ENCODE peak calls at places on chromosomes 3 and 15, in six cellular contexts. D is GM10248, O is GM06990, M is MM.1S, T is fibroblast of pulmonary artery, A is AG10803. U is an unnamed sample.

GRCh38 chr3:45223889-45224730 is 2.0 kb downstream of the TMEM158 start:
- DNase-seq in M (no peak), O (no peak), A (no peak), T (peak), D (no peak), U (peak)

GRCh38 chr15:92773340-92773739 is 117.8 kb upstream of the FAM174B start:
- DNase-seq in D (no peak), O (no peak), A (no peak), M (no peak), T (no peak), U (no peak)

GRCh38 chr3:134486577-134487041 is 752 bp downstream of the CEP63 start:
- DNase-seq in A (peak), O (no peak), M (peak), T (peak), D (no peak), U (no peak)

GRCh38 chr3:46656778-46657556 is 36.5 kb downstream of the ALS2CL start:
- DNase-seq in M (no peak), T (no peak), O (no peak), D (no peak), A (peak), U (no peak)

GRCh38 chr3:192494176-192494575 is 233.2 kb downstream of the FGF12 start:
- DNase-seq in A (no peak), D (no peak), M (no peak), O (peak), T (peak), U (no peak)

GRCh38 chr3:109131276-109131675 is 5.2 kb upstream of the C3orf85 start:
- DNase-seq in A (no peak), O (no peak), M (no peak), T (no peak), D (no peak), U (no peak)

GRCh38 chr15:49741721-49742120 is 120.9 kb downstream of the DTWD1 start:
- DNase-seq in T (no peak), M (no peak), D (no peak), O (no peak), A (no peak), U (no peak)

GRCh38 chr3:179603831-179604230 is 607 bp downstream of the MRPL47 start:
- DNase-seq in M (no peak), O (no peak), T (no peak), A (no peak), D (no peak), U (no peak)

GRCh38 chr15:85760531-85761371 is 34.0 kb downstream of the KLHL25 start:
- DNase-seq in T (no peak), D (no peak), O (no peak), A (no peak), M (no peak), U (no peak)
- TF ChIP-seq CTCF in T (no peak), D (no peak), O (no peak), A (no peak), M (no peak), U (no peak)

GRCh38 chr15:55632434-55632833 is 44.3 kb upstream of the PYGO1 start:
- DNase-seq in T (no peak), O (no peak), A (no peak), M (no peak), D (no peak), U (no peak)

GRCh38 chr15:55633731-55634130 is 45.6 kb upstream of the PYGO1 start:
- DNase-seq in D (no peak), T (no peak), O (no peak), A (no peak), M (no peak), U (no peak)

GRCh38 chr15:55638764-55639163 is 50.6 kb upstream of the PYGO1 start:
- DNase-seq in M (no peak), T (no peak), A (no peak), O (no peak), D (no peak), U (no peak)

DNA sequence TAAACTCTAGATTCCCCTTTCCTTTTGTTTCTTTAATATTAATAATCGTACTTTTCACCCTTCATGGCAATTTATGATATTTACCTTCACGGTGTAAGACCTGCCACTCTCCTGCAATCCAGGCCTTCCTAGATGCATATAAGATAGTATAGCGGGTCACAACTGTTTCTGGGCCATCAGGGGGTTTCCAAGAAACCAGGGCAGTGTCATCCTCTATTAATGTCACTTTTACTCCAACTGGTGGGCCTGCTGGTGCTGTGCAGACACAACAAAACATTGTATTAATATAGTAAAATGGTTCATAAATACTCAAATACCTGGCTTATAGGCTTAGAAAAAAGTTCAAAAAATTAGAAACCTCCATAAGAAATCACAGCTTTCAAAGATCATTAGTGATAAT is 48.9 kb upstream of the PYGO1 start:
- DNase-seq in M (no peak), D (no peak), T (no peak), A (no peak), O (no peak), U (no peak)
- TF ChIP-seq CTCF in M (no peak), D (no peak), T (no peak), A (no peak), O (no peak), U (no peak)

GRCh38 chr15:57464480-57464879 is 88.2 kb downstream of the CGNL1 start:
- DNase-seq in O (no peak), D (no peak), M (no peak), T (no peak), A (no peak), U (no peak)

GRCh38 chr15:57461541-57461940 is 85.2 kb downstream of the CGNL1 start:
- DNase-seq in T (no peak), A (no peak), M (no peak), D (no peak), O (no peak), U (no peak)

GRCh38 chr15:57463360-57463759 is 87.1 kb downstream of the CGNL1 start:
- DNase-seq in M (no peak), O (no peak), T (no peak), D (no peak), A (no peak), U (no peak)

GRCh38 chr15:57460208-57460816 is 84.0 kb downstream of the CGNL1 start:
- DNase-seq in D (no peak), O (no peak), A (no peak), M (no peak), T (no peak), U (no peak)

GRCh38 chr15:57462391-57462790 is 86.1 kb downstream of the CGNL1 start:
- DNase-seq in A (no peak), D (no peak), M (no peak), O (no peak), T (peak), U (no peak)
- TF ChIP-seq CTCF in A (peak), D (no peak), M (no peak), O (no peak), T (peak), U (peak)

DNA sequence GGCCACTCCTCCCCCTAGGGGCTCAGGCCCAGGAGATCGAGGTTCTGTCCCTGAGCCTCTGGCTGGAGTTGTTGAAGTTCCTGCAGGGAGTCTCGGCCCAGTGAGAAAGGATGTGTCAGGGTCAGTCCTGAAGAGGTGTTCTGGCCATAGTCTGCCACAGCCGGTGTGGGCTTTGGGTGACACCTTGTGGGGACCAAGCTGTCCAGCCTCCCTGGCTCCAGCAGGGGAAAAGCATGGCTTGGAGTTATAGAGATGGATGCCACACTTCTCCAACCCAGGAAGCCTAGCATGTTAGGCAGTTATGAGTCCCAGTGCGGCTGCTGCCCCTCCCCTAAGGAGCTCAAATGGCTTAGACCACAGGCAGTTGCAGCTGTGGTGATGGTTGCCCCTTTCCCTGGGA is 945.6 kb upstream of the GBE1 start:
- DNase-seq in A (no peak), D (no peak), T (no peak), M (no peak), O (no peak), U (no peak)
- TF ChIP-seq CTCF in A (no peak), D (no peak), T (no peak), M (no peak), O (no peak), U (no peak)

GRCh38 chr15:28998511-28998910 is 112.7 kb downstream of the APBA2 start:
- DNase-seq in A (no peak), O (no peak), D (no peak), M (no peak), T (peak), U (no peak)
- TF ChIP-seq CTCF in A (no peak), O (no peak), D (no peak), M (no peak), T (no peak), U (no peak)

GRCh38 chr3:190697901-190698300 is 164.6 kb downstream of the GMNC start:
- DNase-seq in O (no peak), D (no peak), T (peak), M (no peak), A (peak), U (peak)

GRCh38 chr3:190695225-190695624 is 167.3 kb downstream of the GMNC start:
- DNase-seq in M (no peak), A (no peak), T (no peak), O (no peak), D (no peak), U (no peak)

GRCh38 chr3:190695994-190696393 is 166.5 kb downstream of the GMNC start:
- DNase-seq in A (no peak), M (no peak), T (no peak), D (no peak), O (no peak), U (no peak)

GRCh38 chr3:190696777-190697501 is 165.6 kb downstream of the GMNC start:
- DNase-seq in O (no peak), A (peak), D (no peak), T (peak), M (peak), U (peak)

DNA sequence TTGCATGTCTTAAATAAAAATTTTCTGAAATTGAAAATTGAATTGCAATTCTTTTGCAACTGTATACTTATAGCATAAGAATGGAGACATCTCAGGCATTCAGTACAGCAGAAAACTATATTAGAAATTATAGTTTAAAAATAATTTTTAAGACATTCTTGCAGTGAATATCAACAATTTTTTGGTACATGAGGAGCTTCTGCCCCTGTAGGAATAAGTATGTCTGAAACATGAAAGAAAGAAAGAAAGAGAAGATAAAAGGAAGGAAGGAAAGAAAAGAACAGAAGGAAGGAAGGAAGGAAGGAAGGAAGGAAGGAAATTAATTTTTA is 165.0 kb downstream of the GMNC start:
- DNase-seq in D (no peak), T (no peak), O (no peak), A (no peak), M (no peak), U (no peak)
- TF ChIP-seq CTCF in D (no peak), T (no peak), O (no peak), A (no peak), M (no peak), U (peak)

DNA sequence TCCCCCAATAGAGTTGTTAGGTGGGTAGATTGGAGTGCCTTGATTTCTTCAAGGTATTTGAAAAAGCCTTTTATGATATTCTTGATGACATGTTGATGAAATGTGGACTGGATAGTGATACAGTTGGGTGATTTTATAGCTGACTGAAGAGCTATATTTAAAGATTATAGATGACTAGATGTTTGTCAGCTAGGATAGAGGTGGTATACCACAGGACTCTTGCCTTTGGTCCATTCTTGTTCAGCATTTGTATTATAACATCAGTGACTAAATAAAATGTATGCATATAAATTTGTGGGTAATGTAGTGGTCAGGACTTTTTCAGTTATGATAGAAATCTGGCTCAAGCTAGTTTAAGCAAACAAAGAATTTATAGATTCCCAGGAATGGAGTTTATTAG is 143.9 kb downstream of the ZNF609 start:
- DNase-seq in T (no peak), D (no peak), O (no peak), M (no peak), A (no peak), U (no peak)
- TF ChIP-seq CTCF in T (no peak), D (no peak), O (no peak), M (no peak), A (no peak), U (no peak)

GRCh38 chr3:104941785-104942184 is 424.9 kb upstream of the ALCAM start:
- DNase-seq in M (no peak), T (no peak), D (no peak), A (no peak), O (no peak), U (no peak)
- TF ChIP-seq CTCF in M (no peak), T (no peak), D (no peak), A (no peak), O (no peak), U (no peak)

DNA sequence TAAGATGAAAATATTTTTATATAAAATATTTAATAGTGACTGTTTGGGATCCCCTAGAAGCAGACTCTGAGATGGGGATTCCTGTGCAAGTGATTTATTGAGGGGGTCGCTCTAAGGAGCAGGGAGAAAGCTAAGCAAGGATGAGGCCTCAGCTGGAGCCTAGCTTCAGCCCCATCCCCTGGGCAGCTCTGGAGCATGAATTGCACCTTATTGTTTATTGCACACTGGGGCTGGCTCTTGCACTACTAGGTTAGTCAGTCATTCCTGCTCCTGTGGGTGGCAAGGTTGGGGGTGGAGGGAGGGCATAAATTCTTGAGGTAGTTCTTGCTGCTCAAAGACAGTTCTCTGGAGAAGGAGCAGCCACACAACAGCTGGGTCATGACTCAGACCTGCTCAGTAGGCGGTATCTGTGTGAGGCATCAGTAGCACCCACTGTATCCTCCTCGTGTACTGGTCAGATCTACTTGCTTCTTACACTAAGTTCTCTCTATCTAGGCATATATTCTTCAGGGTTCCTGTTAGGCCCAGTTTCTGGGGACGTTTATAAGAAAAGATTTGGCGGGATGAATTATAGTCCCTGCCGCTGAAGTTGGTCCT is 27.2 kb upstream of the TNFSF10 start:
- DNase-seq in O (no peak), A (peak), T (peak), D (no peak), M (no peak), U (peak)
- TF ChIP-seq CTCF in O (no peak), A (no peak), T (no peak), D (no peak), M (no peak), U (no peak)